ENCODE peak calls at places on chromosomes 11 and 22, in seven cellular contexts. H is iPS-NIHi11; D is stimulated activated CD4-positive, alpha-beta T cell treated with anti-CD3 and anti-CD28 coated beads, Interleukin-15, amount 100 ng/mL, for 48 hours; I is GM12865; E is mucosa of descending colon; X is HT-29; Y is sciatic nerve. Z is an unnamed sample.

GRCh38 chr11:45402049-45402630 is 116.0 kb upstream of the SYT13 start:
- DNase-seq in H (no peak), D (no peak), I (no peak), E (no peak), X (no peak), Y (peak), Z (peak)

GRCh38 chr11:6594142-6594768 is 9.2 kb downstream of the RRP8 start:
- DNase-seq in H (no peak), D (no peak), I (no peak), E (no peak), X (no peak), Y (no peak), Z (no peak)

GRCh38 chr22:35350539-35351503 is 30.1 kb upstream of the HMOX1 start:
- DNase-seq in H (peak), D (peak), I (peak), E (peak), X (peak), Y (peak), Z (peak)

GRCh38 chr11:2366271-2366670 is 10.8 kb upstream of the CD81 start:
- DNase-seq in H (no peak), D (no peak), I (no peak), E (no peak), X (no peak), Y (peak), Z (no peak)

GRCh38 chr11:59615132-59615636 is 390 bp downstream of the OSBP start:
- DNase-seq in H (peak), D (peak), I (peak), E (peak), X (peak), Y (peak), Z (peak)

GRCh38 chr22:40668611-40669390 is 10.5 kb upstream of the MCHR1 start:
- DNase-seq in H (peak), D (no peak), I (peak), E (no peak), X (no peak), Y (no peak), Z (no peak)

GRCh38 chr22:45445031-45445710 is 31.7 kb downstream of the RIBC2 start:
- DNase-seq in H (no peak), D (no peak), I (no peak), E (no peak), X (no peak), Y (no peak), Z (no peak)

GRCh38 chr22:46609175-46609690 is 11.0 kb upstream of the GRAMD4 start:
- DNase-seq in H (no peak), D (no peak), I (no peak), E (peak), X (peak), Y (no peak), Z (no peak)

GRCh38 chr11:110584150-110584549 is 128.1 kb downstream of the ARHGAP20 start:
- DNase-seq in H (no peak), D (no peak), I (no peak), E (no peak), X (no peak), Y (no peak), Z (no peak)

GRCh38 chr11:115220881-115221280 is 283.3 kb downstream of the CADM1 start:
- DNase-seq in H (no peak), D (no peak), I (no peak), E (no peak), X (no peak), Y (no peak), Z (no peak)

GRCh38 chr22:41517172-41518047 is 26.9 kb downstream of the POLR3H start:
- DNase-seq in H (peak), D (peak), I (peak), E (no peak), X (peak), Y (peak), Z (peak)

GRCh38 chr11:290621-291231 is 1.8 kb downstream of the PGGHG start:
- DNase-seq in H (no peak), D (no peak), I (no peak), E (peak), X (no peak), Y (peak), Z (peak)

GRCh38 chr11:6298605-6299004 is 21.7 kb downstream of the CAVIN3 start:
- DNase-seq in H (peak), D (no peak), I (peak), E (no peak), X (peak), Y (no peak), Z (no peak)